ENCODE peak calls at places on chromosomes 3 and 15, in seven cellular contexts. S is EH, D is NCI-H345, P is cardiac fibroblast, M is iris pigment epithelial cell, U is OCI-M1, Y is DMS79 treated with DMSO at 0.1 percent for 48 hours. T is an unnamed sample.

GRCh38 chr3:64353256-64353655 is 128.0 kb upstream of the PRICKLE2 start:
- DNase-seq in S (no peak), D (no peak), P (peak), M (peak), U (no peak), Y (no peak), T (no peak)

GRCh38 chr15:36567445-36567844 is 12.0 kb upstream of the CDIN1 start:
- DNase-seq in S (no peak), D (no peak), P (no peak), M (no peak), U (no peak), Y (no peak), T (no peak)

GRCh38 chr15:59879506-59879905 is 124.6 kb upstream of the FOXB1 start:
- DNase-seq in S (peak), D (no peak), P (peak), M (peak), U (no peak), Y (no peak), T (no peak)

GRCh38 chr3:197394464-197395321 is 96.3 kb upstream of the DLG1 start:
- DNase-seq in S (peak), D (no peak), P (peak), M (peak), U (no peak), Y (no peak), T (no peak)

GRCh38 chr15:56913670-56914069 is 4.8 kb upstream of the TCF12 start:
- DNase-seq in S (peak), D (no peak), P (peak), M (peak), U (peak), Y (no peak), T (no peak)

GRCh38 chr3:2923390-2923789 is 186.8 kb downstream of the IL5RA start:
- DNase-seq in S (no peak), D (no peak), P (no peak), M (no peak), U (peak), Y (no peak), T (no peak)

GRCh38 chr15:50476143-50476542 is 51.9 kb downstream of the USP8 start:
- DNase-seq in S (no peak), D (no peak), P (no peak), M (no peak), U (no peak), Y (no peak), T (no peak)

GRCh38 chr15:66823601-66824000 is 121.6 kb downstream of the SMAD6 start:
- DNase-seq in S (no peak), D (no peak), P (no peak), M (no peak), U (no peak), Y (no peak), T (no peak)

GRCh38 chr3:31829011-31829410 is 152.1 kb downstream of the OSBPL10 start:
- DNase-seq in S (no peak), D (no peak), P (no peak), M (no peak), U (no peak), Y (no peak), T (no peak)

T was measured in NCI-H2107.